ENCODE peak calls at places on chromosomes 12 and 14, in five cellular contexts. D is HEK293T; J is stimulated activated CD4-positive, alpha-beta T cell treated with anti-CD3 and anti-CD28 coated beads, Interleukin-4, amount 100 ng/mL, for 24 hours; U is HFFc6; P is NCI-H1105. O is an unnamed sample.

GRCh38 chr12:59041241-59042121 is 121.2 kb upstream of the LRIG3 start:
- DNase-seq in P (no peak), J (no peak), U (peak), D (no peak), O (no peak)

GRCh38 chr12:96986883-96987523 is 79.9 kb downstream of the NEDD1 start:
- DNase-seq in P (peak), U (peak), D (peak), J (no peak), O (no peak)

GRCh38 chr12:111749391-111749790 is 17.3 kb upstream of the ALDH2 start:
- DNase-seq in P (no peak), J (no peak), U (no peak), D (no peak), O (no peak)

GRCh38 chr14:55450987-55451386 is 10.6 kb upstream of the TBPL2 start:
- DNase-seq in D (no peak), U (no peak), J (no peak), P (no peak), O (no peak)

GRCh38 chr12:623865-624372 is 39.3 kb downstream of the NINJ2 start:
- DNase-seq in P (no peak), J (no peak), U (no peak), D (no peak), O (no peak)

GRCh38 chr14:105086833-105087307 is 21.6 kb upstream of the GPR132 start:
- DNase-seq in D (peak), J (peak), U (peak), P (peak), O (peak)

GRCh38 chr12:12646483-12647072 is 34.9 kb downstream of the CREBL2 start:
- DNase-seq in P (no peak), J (no peak), U (no peak), D (no peak), O (no peak)

GRCh38 chr12:100504820-100505219 is 31.2 kb downstream of the NR1H4 start:
- DNase-seq in D (no peak), J (no peak), U (no peak), P (no peak), O (no peak)

GRCh38 chr12:109741970-109742372 is 28.3 kb downstream of the FAM222A start:
- DNase-seq in J (no peak), U (no peak), D (no peak), P (no peak), O (peak)

GRCh38 chr14:76856769-76857168 is 30.6 kb downstream of the LRRC74A start:
- DNase-seq in J (no peak), D (no peak), U (no peak), P (no peak), O (no peak)

GRCh38 chr12:130127527-130127908 is 34.7 kb upstream of the FZD10 start:
- DNase-seq in D (no peak), J (no peak), U (no peak), P (no peak), O (no peak)

GRCh38 chr14:91837076-91837475 is 30.3 kb downstream of the TC2N start:
- DNase-seq in P (no peak), J (no peak), D (no peak), U (no peak), O (no peak)

GRCh38 chr14:71452987-71453386 is 479.2 kb upstream of the RGS6 start:
- DNase-seq in J (no peak), D (no peak), U (no peak), P (no peak), O (no peak)

GRCh38 chr14:96105089-96105920 is 66.1 kb downstream of the C14orf132 start:
- DNase-seq in P (no peak), U (no peak), D (no peak), J (no peak), O (no peak)

GRCh38 chr12:116610971-116611541 is 51.9 kb downstream of the MAP1LC3B2 start:
- DNase-seq in J (no peak), P (no peak), U (no peak), D (no peak), O (no peak)

GRCh38 chr14:99023371-99023770 is 248.6 kb downstream of the BCL11B start:
- DNase-seq in J (no peak), P (no peak), U (no peak), D (no peak), O (no peak)